ENCODE peak calls at places on chromosome 2, in six cellular contexts. K, D, V, R, W and O are unnamed samples.

GRCh38 chr2:198054299-198054698 is 249.9 kb downstream of the PLCL1 start:
- DNase-seq in K (no peak), D (peak; percentile 24), V (no peak), R (no peak), W (peak; percentile 72), O (peak; percentile 13)

GRCh38 chr2:71950256-71951066 is 197.2 kb downstream of the CYP26B1 start:
- DNase-seq in K (no peak), D (no peak), V (no peak), R (no peak), W (no peak), O (no peak)

GRCh38 chr2:188473306-188473705 is 181.6 kb downstream of the GULP1 start:
- DNase-seq in K (no peak), D (no peak), V (no peak), R (no peak), W (no peak), O (no peak)

GRCh38 chr2:54423213-54423612 is 32.9 kb upstream of the SPTBN1 start:
- DNase-seq in K (no peak), D (no peak), V (no peak), R (no peak), W (no peak), O (no peak)

GRCh38 chr2:32732912-32733472 is 105.1 kb downstream of the TTC27 start:
- DNase-seq in K (no peak), D (no peak), V (no peak), R (no peak), W (peak; percentile 5), O (no peak)

GRCh38 chr2:26298638-26299393 is 47.1 kb upstream of the SELENOI start:
- DNase-seq in K (no peak), D (peak; percentile 55), V (peak; percentile 34), R (peak; percentile 80), W (peak; percentile 42), O (peak; percentile 23)

GRCh38 chr2:217746741-217747287 is 256.0 kb downstream of the TNS1 start:
- DNase-seq in K (no peak), D (no peak), V (no peak), R (no peak), W (no peak), O (no peak)

GRCh38 chr2:207097278-207097677 is 68.5 kb downstream of the KLF7 start:
- DNase-seq in K (no peak), D (no peak), V (no peak), R (no peak), W (no peak), O (no peak)

GRCh38 chr2:160568861-160569260 is 75.3 kb upstream of the RBMS1 start:
- DNase-seq in K (no peak), D (no peak), V (no peak), R (no peak), W (no peak), O (no peak)

GRCh38 chr2:58122040-58122439 is 75.4 kb downstream of the VRK2 start:
- DNase-seq in K (no peak), D (no peak), V (no peak), R (no peak), W (no peak), O (no peak)

GRCh38 chr2:66714651-66715050 is 279.7 kb downstream of the MEIS1 start:
- DNase-seq in K (no peak), D (no peak), V (no peak), R (no peak), W (no peak), O (no peak)

GRCh38 chr2:181934694-181935093 is 43.2 kb downstream of the ITPRID2 start:
- DNase-seq in K (no peak), D (no peak), V (no peak), R (no peak), W (no peak), O (no peak)